ENCODE peak calls at places on chromosomes 4 and X, in four cellular contexts. C is Calu3, O is type B pancreatic cell, D is tibial nerve. E is an unnamed sample.

GRCh38 chr4:7506572-7506971 is 71.8 kb upstream of the PSAPL1 start:
- DNase-seq in C (no peak), D (no peak), O (no peak), E (no peak)

GRCh38 chrX:34612036-34612435 is 45.0 kb downstream of the TMEM47 start:
- DNase-seq in C (no peak), O (no peak), D (no peak), E (no peak)

GRCh38 chrX:132463411-132463810 is 25.4 kb downstream of the MBNL3 start:
- DNase-seq in O (no peak), D (no peak), C (no peak), E (no peak)

GRCh38 chrX:106585478-106585877 is 26.3 kb upstream of the RADX start:
- DNase-seq in O (no peak), C (no peak), D (no peak), E (no peak)

GRCh38 chr4:138327334-138327733 is 85.2 kb upstream of the SLC7A11 start:
- DNase-seq in C (no peak), O (no peak), D (no peak), E (no peak)

GRCh38 chr4:24471623-24472510 is 112.5 kb downstream of the DHX15 start:
- DNase-seq in D (no peak), C (peak; percentile 8), O (no peak), E (no peak)

GRCh38 chrX:50067435-50068292 is 133.1 kb downstream of the AKAP4 start:
- DNase-seq in C (peak; percentile 45), O (no peak), D (no peak), E (peak; percentile 44)

GRCh38 chr4:138241281-138242075 is 671 bp downstream of the SLC7A11 start:
- DNase-seq in O (no peak), D (no peak), C (peak; percentile 38), E (no peak)

GRCh38 chr4:17010426-17011087 is 112.1 kb upstream of the LDB2 start:
- DNase-seq in D (no peak), C (no peak), O (no peak), E (no peak)

GRCh38 chr4:155322782-155323181 is 54.0 kb downstream of the MAP9 start:
- DNase-seq in D (no peak), O (no peak), C (no peak), E (no peak)

GRCh38 chr4:135739354-135739753 is 1537.8 kb upstream of the PABPC4L start:
- DNase-seq in D (no peak), O (no peak), C (peak; percentile 1), E (no peak)

GRCh38 chr4:52911684-52912294 is 49.7 kb downstream of the RASL11B start:
- DNase-seq in O (peak; percentile 76), D (peak; percentile 31), C (peak; percentile 84), E (peak; percentile 77)

GRCh38 chr4:93731448-93731847 is 97.1 kb upstream of the ATOH1 start:
- DNase-seq in O (no peak), D (no peak), C (no peak), E (no peak)

GRCh38 chr4:8409271-8410065 is 31.1 kb downstream of the ACOX3 start:
- DNase-seq in O (no peak), C (no peak), D (no peak), E (no peak)

GRCh38 chr4:12761694-12762093 is 722.4 kb downstream of the RAB28 start:
- DNase-seq in D (no peak), C (no peak), O (no peak), E (no peak)

GRCh38 chrX:85506871-85507270 is 127.4 kb upstream of the POF1B start:
- DNase-seq in C (no peak), D (no peak), O (no peak), E (no peak)

GRCh38 chrX:43970528-43970927 is 2.7 kb downstream of the NDP start:
- DNase-seq in D (no peak), C (no peak), O (no peak), E (no peak)

GRCh38 chr4:168832746-168833575 is 177.1 kb downstream of the CBR4 start:
- DNase-seq in C (peak; percentile 17), O (peak; percentile 73), D (no peak), E (no peak)

GRCh38 chrX:153444333-153445011 is 1.4 kb downstream of the TREX2 start:
- DNase-seq in O (no peak), C (no peak), D (no peak), E (no peak)

GRCh38 chr4:1723131-1723801 is 1.9 kb downstream of the TACC3 start:
- DNase-seq in D (no peak), C (no peak), O (no peak), E (no peak)

GRCh38 chr4:121736735-121737351 is 28.1 kb downstream of the SMIM43 start:
- DNase-seq in C (peak; percentile 58), O (no peak), D (no peak), E (peak; percentile 40)

GRCh38 chr4:148268835-148269234 is 173.4 kb downstream of the NR3C2 start:
- DNase-seq in C (no peak), O (no peak), D (no peak), E (no peak)

GRCh38 chr4:148265627-148266026 is 176.6 kb downstream of the NR3C2 start:
- DNase-seq in D (no peak), O (no peak), C (no peak), E (no peak)

GRCh38 chr4:148271166-148271565 is 171.0 kb downstream of the NR3C2 start:
- DNase-seq in D (no peak), C (no peak), O (no peak), E (no peak)

GRCh38 chr4:148273501-148273986 is 168.7 kb downstream of the NR3C2 start:
- DNase-seq in D (no peak), O (no peak), C (no peak), E (no peak)

GRCh38 chr4:148270600-148270999 is 171.6 kb downstream of the NR3C2 start:
- DNase-seq in O (no peak), D (no peak), C (no peak), E (no peak)
- TF ChIP-seq CTCF in O (no peak), D (no peak), C (no peak), E (no peak)

GRCh38 chrX:134418317-134419113 is 41.5 kb upstream of the HPRT1 start:
- DNase-seq in D (no peak), C (no peak), O (no peak), E (no peak)

GRCh38 chrX:134419784-134420183 is 40.2 kb upstream of the HPRT1 start:
- DNase-seq in D (no peak), O (no peak), C (no peak), E (no peak)

GRCh38 chrX:134426285-134426684 is 33.7 kb upstream of the HPRT1 start:
- DNase-seq in C (no peak), D (no peak), O (no peak), E (no peak)

GRCh38 chrX:134423606-134424005 is 36.4 kb upstream of the HPRT1 start:
- DNase-seq in C (no peak), D (no peak), O (no peak), E (no peak)
- TF ChIP-seq CTCF in C (no peak), D (peak; percentile 10), O (peak; percentile 61), E (no peak)

DNA sequence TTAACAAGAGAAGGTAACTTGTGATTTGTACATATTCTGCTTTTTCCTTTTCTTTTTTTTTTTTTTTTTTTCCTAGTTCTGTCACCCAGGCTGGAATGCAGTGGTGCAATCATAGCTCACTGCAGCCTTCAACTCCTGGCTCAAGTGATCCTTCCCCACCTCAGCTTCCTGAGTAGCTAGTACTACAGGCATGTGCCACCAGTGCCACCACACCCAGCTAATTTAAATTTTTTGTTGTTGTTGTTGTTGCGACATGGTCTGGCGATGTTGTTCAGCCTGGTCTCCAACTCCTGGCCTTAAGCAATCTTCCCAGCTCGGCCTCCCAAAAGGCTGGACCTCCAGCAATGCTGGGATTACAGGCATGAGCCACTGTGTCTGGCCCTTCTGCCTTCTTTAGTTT is 1.5 kb upstream of the TACR3 start:
- DNase-seq in O (no peak), D (no peak), C (no peak), E (no peak)
- TF ChIP-seq CTCF in O (no peak), D (no peak), C (no peak), E (no peak)

DNA sequence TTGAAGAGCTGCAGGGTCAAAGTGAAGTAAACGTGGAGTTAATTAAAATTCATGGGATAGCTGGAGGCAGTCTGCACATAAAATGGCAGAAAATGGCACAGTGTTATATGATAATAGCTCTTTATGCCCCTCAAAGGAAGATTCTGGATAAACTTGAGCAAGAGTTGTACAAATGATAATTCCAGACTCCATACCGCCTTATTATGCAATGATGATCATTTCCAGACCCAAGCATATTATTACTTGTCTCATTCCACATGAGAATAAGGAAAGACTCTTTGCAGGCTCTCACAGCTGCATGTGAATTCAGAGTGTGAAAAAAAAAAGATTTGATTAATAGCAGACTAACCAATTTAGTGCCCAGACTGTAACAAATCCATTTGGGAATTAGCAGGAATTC is 105.4 kb downstream of the STK32B start:
- DNase-seq in D (no peak), C (no peak), O (no peak), E (no peak)
- TF ChIP-seq CTCF in D (no peak), C (no peak), O (no peak), E (no peak)

GRCh38 chrX:101407748-101408529 is at the start of the genes GLA and HNRNPH2:
- DNase-seq in D (peak; percentile 87), C (peak; percentile 84), O (peak; percentile 81), E (peak; percentile 91)
- TF ChIP-seq CTCF in D (no peak), C (no peak), O (peak; percentile 51), E (no peak)

E was measured in lung.